ENCODE peak calls at places on chromosomes 6 and 20, in five cellular contexts. V, U, Q, W and X are unnamed samples.

GRCh38 chr20:12722096-12722495 is 286.7 kb upstream of the SPTLC3 start:
- DNase-seq in Q (no peak), V (no peak), W (no peak), U (no peak), X (peak)

GRCh38 chr6:60643870-60644269 is 1642.2 kb downstream of the KHDRBS2 start:
- DNase-seq in U (no peak), V (no peak), W (no peak), Q (no peak), X (no peak)

GRCh38 chr6:43181942-43182860 is at the start of gene CUL9:
- DNase-seq in U (peak), Q (peak), W (peak), V (peak), X (peak)

GRCh38 chr6:102327697-102328227 is 934.3 kb downstream of the GRIK2 start:
- DNase-seq in V (no peak), Q (no peak), W (no peak), U (no peak), X (peak)

GRCh38 chr6:53985361-53985760 is 125.9 kb upstream of the MLIP start:
- DNase-seq in W (no peak), U (no peak), V (no peak), Q (no peak), X (no peak)

GRCh38 chr6:100335999-100336398 is 128.7 kb downstream of the SIM1 start:
- DNase-seq in U (no peak), W (no peak), V (no peak), Q (peak), X (no peak)

GRCh38 chr6:36701401-36701991 is 3.9 kb downstream of the RAB44 start:
- DNase-seq in W (peak), Q (peak), V (no peak), U (no peak), X (peak)

GRCh38 chr6:47111685-47112084 is 69.6 kb upstream of the ADGRF1 start:
- DNase-seq in W (peak), U (no peak), V (no peak), Q (peak), X (peak)

GRCh38 chr6:24099181-24099580 is 26.8 kb upstream of the NRSN1 start:
- DNase-seq in W (no peak), U (no peak), V (no peak), Q (no peak), X (no peak)

GRCh38 chr6:74170118-74170517 is 474.1 kb downstream of the CD109 start:
- DNase-seq in V (no peak), Q (peak), U (no peak), W (no peak), X (peak)

GRCh38 chr6:169561665-169562064 is 140.2 kb downstream of the WDR27 start:
- DNase-seq in W (no peak), Q (no peak), V (no peak), U (no peak), X (no peak)

GRCh38 chr6:17705428-17705777 is 1.3 kb downstream of the NUP153 start:
- DNase-seq in W (no peak), Q (peak), V (no peak), U (no peak), X (peak)

GRCh38 chr20:39264506-39265172 is 302.5 kb downstream of the DHX35 start:
- DNase-seq in Q (peak), W (peak), U (peak), V (peak), X (peak)

GRCh38 chr6:84462697-84463096 is 235.3 kb upstream of the CEP162 start:
- DNase-seq in V (no peak), U (no peak), Q (peak), W (no peak), X (peak)

GRCh38 chr20:61933951-61934715 is 131.5 kb downstream of the TAF4 start:
- DNase-seq in Q (no peak), V (no peak), W (no peak), U (no peak), X (no peak)

GRCh38 chr6:72913797-72914196 is 291.9 kb downstream of the KCNQ5 start:
- DNase-seq in U (no peak), Q (no peak), V (no peak), W (no peak), X (peak)

GRCh38 chr6:133889557-133890301 is 816 bp downstream of the TCF21 start:
- DNase-seq in U (no peak), W (no peak), V (peak), Q (no peak), X (no peak)

GRCh38 chr20:14336667-14337066 is 745 bp downstream of the FLRT3 start:
- DNase-seq in W (peak), V (no peak), Q (no peak), U (no peak), X (no peak)

GRCh38 chr6:155347800-155348199 is 33.5 kb upstream of the TFB1M start:
- DNase-seq in Q (no peak), U (no peak), W (no peak), V (no peak), X (no peak)

GRCh38 chr20:57190536-57191265 is 75.7 kb downstream of the BMP7 start:
- DNase-seq in W (no peak), V (no peak), U (no peak), Q (peak), X (peak)

GRCh38 chr6:136066005-136066404 is 184.1 kb downstream of the MTFR2 start:
- DNase-seq in Q (peak), W (no peak), V (no peak), U (no peak), X (peak)

GRCh38 chr6:112571486-112571885 is 224.4 kb downstream of the RFPL4B start:
- DNase-seq in Q (peak), V (no peak), W (no peak), U (no peak), X (no peak)

GRCh38 chr20:44083220-44083933 is 103.6 kb downstream of the JPH2 start:
- DNase-seq in U (no peak), Q (peak), V (no peak), W (no peak), X (peak)

GRCh38 chr6:134624781-134625180 is 306.9 kb upstream of the SGK1 start:
- DNase-seq in U (no peak), W (no peak), V (no peak), Q (no peak), X (no peak)

GRCh38 chr6:142510217-142510616 is 208.4 kb downstream of the ADGRG6 start:
- DNase-seq in U (no peak), W (no peak), Q (no peak), V (no peak), X (no peak)